ENCODE peak calls at places on chromosomes 6 and 20, in five cellular contexts. One of them, this sample, is unnamed.

GRCh38 chr20:33653218-33653899 is 8.8 kb upstream of the C20orf144 start:
- DNase-seq in psoas muscle: no peak
- DNase-seq in CD8-positive, alpha-beta T cell: peak; percentile 57
- DNase-seq in heart left ventricle: peak; percentile 61
- DNase-seq in naive thymus-derived CD4-positive, alpha-beta T cell: no peak
- DNase-seq in this sample: peak; percentile 87

GRCh38 chr6:22845467-22845866 is 276.1 kb downstream of the HDGFL1 start:
- DNase-seq in psoas muscle: no peak
- DNase-seq in CD8-positive, alpha-beta T cell: no peak
- DNase-seq in heart left ventricle: no peak
- DNase-seq in naive thymus-derived CD4-positive, alpha-beta T cell: no peak
- DNase-seq in this sample: no peak

GRCh38 chr20:53960586-53961386 is 109.6 kb downstream of the BCAS1 start:
- DNase-seq in psoas muscle: no peak
- DNase-seq in CD8-positive, alpha-beta T cell: no peak
- DNase-seq in heart left ventricle: no peak
- DNase-seq in naive thymus-derived CD4-positive, alpha-beta T cell: no peak
- DNase-seq in this sample: no peak

GRCh38 chr20:57377350-57377749 is 13.8 kb upstream of the RBM38 start:
- DNase-seq in psoas muscle: no peak
- DNase-seq in CD8-positive, alpha-beta T cell: no peak
- DNase-seq in heart left ventricle: no peak
- DNase-seq in naive thymus-derived CD4-positive, alpha-beta T cell: no peak
- DNase-seq in this sample: no peak

GRCh38 chr6:168372871-168373270 is 53.3 kb upstream of the DACT2 start:
- DNase-seq in psoas muscle: no peak
- DNase-seq in CD8-positive, alpha-beta T cell: no peak
- DNase-seq in heart left ventricle: no peak
- DNase-seq in naive thymus-derived CD4-positive, alpha-beta T cell: no peak
- DNase-seq in this sample: no peak

GRCh38 chr6:90583179-90583578 is 3.7 kb downstream of the MAP3K7 start:
- DNase-seq in psoas muscle: no peak
- DNase-seq in CD8-positive, alpha-beta T cell: no peak
- DNase-seq in heart left ventricle: no peak
- DNase-seq in naive thymus-derived CD4-positive, alpha-beta T cell: no peak
- DNase-seq in this sample: no peak

GRCh38 chr6:42315991-42316378 is 98.3 kb upstream of the MRPS10 start:
- DNase-seq in psoas muscle: no peak
- DNase-seq in CD8-positive, alpha-beta T cell: no peak
- DNase-seq in heart left ventricle: no peak
- DNase-seq in naive thymus-derived CD4-positive, alpha-beta T cell: no peak
- DNase-seq in this sample: peak; percentile 77

GRCh38 chr6:141677598-141678211 is 455.0 kb upstream of the GJE1 start:
- DNase-seq in psoas muscle: no peak
- DNase-seq in CD8-positive, alpha-beta T cell: no peak
- DNase-seq in heart left ventricle: no peak
- DNase-seq in naive thymus-derived CD4-positive, alpha-beta T cell: no peak
- DNase-seq in this sample: no peak

GRCh38 chr20:13857304-13857703 is 72.5 kb downstream of the NDUFAF5 start:
- DNase-seq in psoas muscle: peak; percentile 90
- DNase-seq in CD8-positive, alpha-beta T cell: no peak
- DNase-seq in heart left ventricle: peak; percentile 88
- DNase-seq in naive thymus-derived CD4-positive, alpha-beta T cell: no peak
- DNase-seq in this sample: peak; percentile 84

GRCh38 chr20:44745560-44746366 is at the start of gene KCNK15:
- DNase-seq in psoas muscle: peak; percentile 66
- DNase-seq in CD8-positive, alpha-beta T cell: peak; percentile 31
- DNase-seq in heart left ventricle: peak; percentile 61
- DNase-seq in naive thymus-derived CD4-positive, alpha-beta T cell: peak; percentile 25
- DNase-seq in this sample: peak; percentile 89

GRCh38 chr6:47477497-47478232 is at the start of gene CD2AP:
- DNase-seq in psoas muscle: peak; percentile 88
- DNase-seq in CD8-positive, alpha-beta T cell: peak; percentile 94
- DNase-seq in heart left ventricle: peak; percentile 88
- DNase-seq in naive thymus-derived CD4-positive, alpha-beta T cell: peak; percentile 88
- DNase-seq in this sample: peak; percentile 87

GRCh38 chr20:43914697-43915208 is at the start of gene TOX2:
- DNase-seq in psoas muscle: no peak
- DNase-seq in CD8-positive, alpha-beta T cell: peak; percentile 60
- DNase-seq in heart left ventricle: no peak
- DNase-seq in naive thymus-derived CD4-positive, alpha-beta T cell: peak; percentile 50
- DNase-seq in this sample: peak; percentile 65

DNA sequence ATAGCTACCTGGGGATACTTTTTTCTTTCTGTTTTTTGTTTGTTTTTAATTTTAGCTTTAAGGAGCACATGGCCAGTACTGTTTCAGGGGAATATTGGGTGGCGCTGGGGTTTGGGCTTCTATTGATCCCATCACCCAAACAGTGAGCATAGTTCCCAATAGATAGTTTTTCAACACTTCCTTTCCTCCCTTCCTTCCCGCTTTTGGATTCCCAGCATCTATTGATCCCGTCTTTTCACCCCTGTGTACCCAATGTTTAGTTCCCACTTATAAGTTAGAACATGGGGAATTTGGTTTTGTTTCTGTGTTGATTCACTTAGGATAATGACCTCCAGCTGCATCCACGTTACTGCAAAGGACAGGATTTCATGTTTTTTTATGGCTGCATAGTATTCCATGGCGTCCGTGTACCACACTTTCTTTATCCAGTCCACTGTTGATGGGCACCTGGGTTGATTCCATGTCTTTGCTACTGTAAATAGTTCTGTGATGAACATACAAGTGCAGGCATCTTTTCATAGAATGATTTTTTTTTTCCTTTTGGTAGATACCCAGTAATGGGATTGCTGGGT is 20.1 kb downstream of the NQO2 start:
- DNase-seq in psoas muscle: no peak
- DNase-seq in CD8-positive, alpha-beta T cell: no peak
- DNase-seq in heart left ventricle: no peak
- DNase-seq in naive thymus-derived CD4-positive, alpha-beta T cell: no peak
- DNase-seq in this sample: no peak
- H3K4me1 ChIP-seq in psoas muscle: peaks cover 35% of the 10 kb centered on the region
- H3K4me1 ChIP-seq in CD8-positive, alpha-beta T cell: peaks cover 18% of the 10 kb centered on the region
- H3K4me1 ChIP-seq in heart left ventricle: peaks cover 15% of the 10 kb centered on the region
- H3K4me1 ChIP-seq in naive thymus-derived CD4-positive, alpha-beta T cell: peaks cover 14% of the 10 kb centered on the region
- H3K4me1 ChIP-seq in this sample: no peaks in the 10 kb centered on the region

GRCh38 chr6:88165877-88166492 is at the start of gene CNR1:
- DNase-seq in psoas muscle: peak; percentile 70
- DNase-seq in CD8-positive, alpha-beta T cell: no peak
- DNase-seq in heart left ventricle: peak; percentile 42
- DNase-seq in naive thymus-derived CD4-positive, alpha-beta T cell: no peak
- DNase-seq in this sample: peak; percentile 65

GRCh38 chr6:88167625-88167937 is 1.4 kb upstream of the CNR1 start:
- DNase-seq in psoas muscle: no peak
- DNase-seq in CD8-positive, alpha-beta T cell: no peak
- DNase-seq in heart left ventricle: no peak
- DNase-seq in naive thymus-derived CD4-positive, alpha-beta T cell: no peak
- DNase-seq in this sample: no peak

GRCh38 chr6:88165087-88165876 is 865 bp downstream of the CNR1 start:
- DNase-seq in psoas muscle: no peak
- DNase-seq in CD8-positive, alpha-beta T cell: no peak
- DNase-seq in heart left ventricle: no peak
- DNase-seq in naive thymus-derived CD4-positive, alpha-beta T cell: no peak
- DNase-seq in this sample: no peak

GRCh38 chr6:88166901-88167624 is 916 bp upstream of the CNR1 start:
- DNase-seq in psoas muscle: no peak
- DNase-seq in CD8-positive, alpha-beta T cell: no peak
- DNase-seq in heart left ventricle: peak; percentile 23
- DNase-seq in naive thymus-derived CD4-positive, alpha-beta T cell: no peak
- DNase-seq in this sample: peak; percentile 41

GRCh38 chr6:88166493-88166900 is 350 bp upstream of the CNR1 start:
- DNase-seq in psoas muscle: no peak
- DNase-seq in CD8-positive, alpha-beta T cell: no peak
- DNase-seq in heart left ventricle: peak; percentile 25
- DNase-seq in naive thymus-derived CD4-positive, alpha-beta T cell: no peak
- DNase-seq in this sample: peak; percentile 83
- H3K27ac ChIP-seq in psoas muscle: no peak overlapping the region
- H3K27ac ChIP-seq in CD8-positive, alpha-beta T cell: no peak overlapping the region
- H3K27ac ChIP-seq in heart left ventricle: no peak overlapping the region
- H3K27ac ChIP-seq in naive thymus-derived CD4-positive, alpha-beta T cell: no peak overlapping the region
- H3K27ac ChIP-seq in this sample: no peak overlapping the region

GRCh38 chr6:160248538-160248937 is 10.1 kb downstream of the SLC22A2 start:
- DNase-seq in psoas muscle: no peak
- DNase-seq in CD8-positive, alpha-beta T cell: no peak
- DNase-seq in heart left ventricle: no peak
- DNase-seq in naive thymus-derived CD4-positive, alpha-beta T cell: no peak
- DNase-seq in this sample: no peak
- H3K4me1 ChIP-seq in psoas muscle: no peaks in the 10 kb centered on the region
- H3K4me1 ChIP-seq in CD8-positive, alpha-beta T cell: no peaks in the 10 kb centered on the region
- H3K4me1 ChIP-seq in heart left ventricle: no peaks in the 10 kb centered on the region
- H3K4me1 ChIP-seq in naive thymus-derived CD4-positive, alpha-beta T cell: no peaks in the 10 kb centered on the region
- H3K4me1 ChIP-seq in this sample: no peaks in the 10 kb centered on the region

DNA sequence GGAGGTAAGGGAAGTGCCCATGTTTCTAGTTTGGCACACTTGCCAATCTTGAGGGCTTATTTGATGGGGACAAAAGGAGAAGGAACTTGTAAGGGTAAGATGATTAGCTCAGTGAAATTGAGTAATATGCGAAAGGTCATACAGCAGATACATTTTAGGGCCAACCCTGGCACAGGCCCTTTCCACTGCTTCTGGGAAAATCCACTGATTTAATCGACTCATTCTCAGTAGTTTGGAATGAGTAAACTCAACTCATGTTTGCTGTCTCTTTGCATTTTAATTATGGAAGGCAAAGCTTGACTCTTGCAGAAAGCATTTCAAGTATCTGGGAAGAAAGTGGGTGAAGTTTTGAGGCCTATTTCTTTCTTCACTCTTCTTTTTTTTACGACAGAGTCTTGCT is 20.0 kb downstream of the PHF20 start:
- DNase-seq in psoas muscle: no peak
- DNase-seq in CD8-positive, alpha-beta T cell: no peak
- DNase-seq in heart left ventricle: no peak
- DNase-seq in naive thymus-derived CD4-positive, alpha-beta T cell: no peak
- DNase-seq in this sample: no peak
- H3K27ac ChIP-seq in psoas muscle: peak overlapping the region; percentile 36
- H3K27ac ChIP-seq in CD8-positive, alpha-beta T cell: no peak overlapping the region
- H3K27ac ChIP-seq in heart left ventricle: no peak overlapping the region
- H3K27ac ChIP-seq in naive thymus-derived CD4-positive, alpha-beta T cell: no peak overlapping the region
- H3K27ac ChIP-seq in this sample: no peak overlapping the region

DNA sequence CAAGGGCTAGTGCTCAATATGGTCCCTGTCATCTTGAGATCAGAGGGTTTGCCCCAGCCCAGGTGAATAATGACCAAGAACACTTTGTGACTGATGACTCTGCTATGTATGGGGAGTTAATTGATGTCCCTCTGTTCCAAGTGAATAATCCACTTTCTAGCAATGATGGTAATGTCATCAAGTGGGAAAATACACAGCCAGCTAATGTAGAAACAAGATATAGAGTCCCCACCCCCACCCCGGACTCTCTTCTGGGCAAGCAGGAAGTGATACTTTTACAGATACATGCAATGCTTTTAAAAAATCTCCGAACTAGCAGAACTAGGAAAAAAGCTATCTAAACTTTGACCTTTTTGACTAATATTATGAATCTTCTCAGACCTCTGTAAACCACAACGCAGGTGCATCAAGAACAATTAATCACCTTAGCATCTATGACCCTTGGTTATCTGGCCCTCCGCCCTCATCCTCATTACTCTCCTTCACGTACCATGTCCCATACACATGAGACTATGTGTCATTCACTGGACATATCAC is 30.5 kb downstream of the CNR1 start:
- DNase-seq in psoas muscle: no peak
- DNase-seq in CD8-positive, alpha-beta T cell: no peak
- DNase-seq in heart left ventricle: no peak
- DNase-seq in naive thymus-derived CD4-positive, alpha-beta T cell: no peak
- DNase-seq in this sample: no peak
- H3K4me1 ChIP-seq in psoas muscle: no peaks in the 10 kb centered on the region
- H3K4me1 ChIP-seq in CD8-positive, alpha-beta T cell: no peaks in the 10 kb centered on the region
- H3K4me1 ChIP-seq in heart left ventricle: no peaks in the 10 kb centered on the region
- H3K4me1 ChIP-seq in naive thymus-derived CD4-positive, alpha-beta T cell: no peaks in the 10 kb centered on the region
- H3K4me1 ChIP-seq in this sample: no peaks in the 10 kb centered on the region

GRCh38 chr6:13406051-13406477 is 77.7 kb upstream of the TBC1D7 start:
- DNase-seq in psoas muscle: peak; percentile 59
- DNase-seq in CD8-positive, alpha-beta T cell: no peak
- DNase-seq in heart left ventricle: no peak
- DNase-seq in naive thymus-derived CD4-positive, alpha-beta T cell: no peak
- DNase-seq in this sample: no peak

GRCh38 chr6:13406781-13407180 is 78.4 kb upstream of the TBC1D7 start:
- DNase-seq in psoas muscle: no peak
- DNase-seq in CD8-positive, alpha-beta T cell: no peak
- DNase-seq in heart left ventricle: no peak
- DNase-seq in naive thymus-derived CD4-positive, alpha-beta T cell: no peak
- DNase-seq in this sample: no peak

GRCh38 chr6:13407368-13407708 is 79.0 kb upstream of the TBC1D7 start:
- DNase-seq in psoas muscle: no peak
- DNase-seq in CD8-positive, alpha-beta T cell: no peak
- DNase-seq in heart left ventricle: no peak
- DNase-seq in naive thymus-derived CD4-positive, alpha-beta T cell: no peak
- DNase-seq in this sample: no peak

GRCh38 chr6:13409991-13410390 is 77.4 kb downstream of the GFOD1 start:
- DNase-seq in psoas muscle: no peak
- DNase-seq in CD8-positive, alpha-beta T cell: no peak
- DNase-seq in heart left ventricle: no peak
- DNase-seq in naive thymus-derived CD4-positive, alpha-beta T cell: no peak
- DNase-seq in this sample: no peak

DNA sequence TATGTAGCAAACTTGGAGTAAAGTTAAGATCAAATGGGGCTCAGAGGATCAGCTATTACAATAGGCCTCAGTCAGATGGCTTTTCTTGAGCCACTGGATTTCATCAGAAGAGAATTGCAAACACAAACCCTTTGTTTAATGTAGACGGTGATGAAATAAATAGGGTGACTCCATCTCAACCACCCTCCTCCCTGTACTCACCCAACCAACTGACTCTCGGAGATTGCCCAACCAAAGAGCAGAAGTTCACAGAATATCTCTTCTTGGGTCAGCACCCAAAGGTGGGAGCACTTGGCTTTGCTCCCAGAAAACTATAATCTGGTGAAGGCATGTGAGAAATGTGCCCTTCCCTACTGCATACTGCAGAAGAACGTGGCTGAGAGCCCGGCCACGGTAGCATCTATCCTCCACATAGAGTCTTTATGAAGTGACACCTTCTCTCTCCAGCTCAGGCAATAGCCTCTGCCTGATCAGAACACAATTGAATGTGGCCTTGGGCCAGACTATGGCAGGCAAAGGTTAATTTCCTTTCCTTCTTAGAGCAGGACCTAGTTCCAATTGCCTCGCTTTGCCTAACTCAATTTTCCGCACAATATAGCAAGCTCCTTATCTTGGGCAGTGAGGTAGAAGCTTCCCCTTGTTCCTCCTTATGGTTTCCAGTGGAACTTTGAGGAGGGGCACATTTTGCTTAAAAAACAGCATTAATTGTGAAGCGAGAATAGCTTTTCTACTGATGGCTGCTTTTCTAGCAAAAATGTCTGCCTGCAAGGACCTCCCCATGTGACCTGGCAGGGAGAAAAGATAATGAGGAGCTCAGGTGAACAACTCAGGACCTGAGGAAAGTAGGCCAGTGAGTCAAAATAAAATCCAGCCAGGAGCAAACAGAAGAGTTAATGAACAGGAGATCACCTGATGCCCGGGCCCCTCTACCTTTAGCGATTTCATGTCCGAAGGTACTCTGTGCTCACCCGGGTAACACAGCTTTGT is 79.4 kb downstream of the GFOD1 start:
- DNase-seq in psoas muscle: no peak
- DNase-seq in CD8-positive, alpha-beta T cell: no peak
- DNase-seq in heart left ventricle: no peak
- DNase-seq in naive thymus-derived CD4-positive, alpha-beta T cell: no peak
- DNase-seq in this sample: no peak
- H3K27ac ChIP-seq in psoas muscle: peak overlapping the region; percentile 66
- H3K27ac ChIP-seq in CD8-positive, alpha-beta T cell: no peak overlapping the region
- H3K27ac ChIP-seq in heart left ventricle: peak overlapping the region; percentile 86
- H3K27ac ChIP-seq in naive thymus-derived CD4-positive, alpha-beta T cell: no peak overlapping the region
- H3K27ac ChIP-seq in this sample: no peak overlapping the region